ENCODE peak calls at places on chromosomes 3 and 15, in seven cellular contexts. A is right cardiac atrium, N is stomach, O is fibroblast of mammary gland, V is bronchial epithelial cell, U is testis, D is upper lobe of right lung. X is an unnamed sample.

GRCh38 chr3:196772102-196772501 is 32.4 kb downstream of the PAK2 start:
- DNase-seq in N (no peak), U (no peak), V (no peak), D (no peak), A (no peak), O (peak; percentile 14), X (no peak)

GRCh38 chr3:43373588-43373935 is 87.2 kb downstream of the SNRK start:
- DNase-seq in V (peak; percentile 10), A (no peak), U (no peak), O (no peak), N (no peak), D (no peak), X (no peak)

GRCh38 chr3:45277636-45278035 is 51.5 kb upstream of the TMEM158 start:
- DNase-seq in U (no peak), A (no peak), O (no peak), V (no peak), N (no peak), D (no peak), X (no peak)

GRCh38 chr3:57733790-57734189 is 22.3 kb upstream of the SLMAP start:
- DNase-seq in D (no peak), U (no peak), N (no peak), V (peak; percentile 30), A (no peak), O (no peak), X (no peak)

GRCh38 chr3:25429960-25430941 is 2.2 kb downstream of the RARB start:
- DNase-seq in N (no peak), V (peak; percentile 32), A (no peak), U (no peak), O (no peak), D (no peak), X (no peak)

GRCh38 chr15:31271706-31272557 is 54.7 kb upstream of the KLF13 start:
- DNase-seq in U (peak; percentile 11), V (no peak), A (no peak), D (no peak), N (peak; percentile 7), O (no peak), X (peak; percentile 27)

GRCh38 chr3:24475945-24476344 is 18.7 kb downstream of the THRB start:
- DNase-seq in O (peak; percentile 38), A (no peak), U (no peak), N (no peak), V (no peak), D (no peak), X (no peak)

GRCh38 chr3:61239871-61240270 is 11.4 kb downstream of the FHIT start:
- DNase-seq in U (no peak), D (no peak), N (peak; percentile 44), O (no peak), V (no peak), A (peak; percentile 50), X (no peak)

GRCh38 chr3:153273767-153274443 is 111.9 kb downstream of the RAP2B start:
- DNase-seq in O (peak; percentile 74), N (no peak), A (no peak), U (no peak), V (peak; percentile 82), D (no peak), X (no peak)

GRCh38 chr15:21269121-21269520 is 171.2 kb downstream of the POTEB3 start:
- DNase-seq in O (no peak), A (peak; percentile 19), N (no peak), D (peak; percentile 61), U (no peak), V (no peak), X (no peak)

GRCh38 chr15:85946986-85947385 is 132.7 kb upstream of the AGBL1 start:
- DNase-seq in D (no peak), A (no peak), V (no peak), U (no peak), O (no peak), N (no peak), X (no peak)

GRCh38 chr3:123159926-123160635 is 41.7 kb upstream of the SEC22A start:
- DNase-seq in V (no peak), A (no peak), N (no peak), U (no peak), O (peak; percentile 80), D (no peak), X (no peak)

GRCh38 chr3:121295966-121296365 is 249.8 kb downstream of the POLQ start:
- DNase-seq in U (no peak), A (no peak), D (no peak), V (peak; percentile 21), N (no peak), O (no peak), X (no peak)

GRCh38 chr3:117856354-117856753 is 1146.8 kb downstream of the TUSC7 start:
- DNase-seq in A (no peak), U (no peak), D (no peak), N (no peak), O (no peak), V (no peak), X (no peak)

GRCh38 chr3:35602395-35602936 is 36.9 kb upstream of the ARPP21 start:
- DNase-seq in A (no peak), N (no peak), O (no peak), D (no peak), V (no peak), U (no peak), X (no peak)

GRCh38 chr15:99130765-99131440 is 26.0 kb downstream of the SYNM start:
- DNase-seq in O (no peak), V (no peak), A (no peak), N (no peak), U (peak; percentile 10), D (no peak), X (no peak)

GRCh38 chr15:89067751-89068150 is 20.5 kb upstream of the ABHD2 start:
- DNase-seq in V (peak; percentile 54), N (no peak), O (peak; percentile 66), U (no peak), D (no peak), A (no peak), X (no peak)

GRCh38 chr3:58659051-58659675 is 7.4 kb downstream of the FAM3D start:
- DNase-seq in O (peak; percentile 50), U (peak; percentile 54), V (peak; percentile 15), N (peak; percentile 75), D (no peak), A (peak; percentile 63), X (no peak)

GRCh38 chr3:58664611-58665010 is 2.0 kb downstream of the FAM3D start:
- DNase-seq in D (no peak), A (no peak), V (no peak), O (no peak), U (no peak), N (no peak), X (no peak)

GRCh38 chr3:48982016-48982415 is 8.0 kb upstream of the P4HTM start:
- DNase-seq in N (no peak), V (no peak), U (no peak), O (no peak), A (no peak), D (no peak), X (no peak)

GRCh38 chr3:131743126-131743525 is 240.4 kb upstream of the MRPL3 start:
- DNase-seq in V (no peak), D (no peak), U (no peak), O (no peak), N (no peak), A (no peak), X (no peak)

GRCh38 chr3:154952538-154952937 is 127.6 kb upstream of the MME start:
- DNase-seq in O (peak; percentile 32), D (no peak), V (no peak), U (no peak), N (no peak), A (no peak), X (no peak)

GRCh38 chr15:39963806-39964205 is 29.9 kb downstream of the EIF2AK4 start:
- DNase-seq in U (no peak), N (no peak), A (no peak), V (no peak), D (no peak), O (no peak), X (no peak)

GRCh38 chr15:39969002-39969394 is 35.1 kb downstream of the EIF2AK4 start:
- DNase-seq in A (no peak), N (no peak), D (no peak), V (no peak), O (no peak), U (no peak), X (no peak)

GRCh38 chr15:39969871-39970270 is 36.0 kb downstream of the EIF2AK4 start:
- DNase-seq in V (peak; percentile 92), O (peak; percentile 60), A (peak; percentile 85), D (peak; percentile 78), N (peak; percentile 61), U (no peak), X (no peak)

GRCh38 chr15:39966521-39966920 is 32.6 kb downstream of the EIF2AK4 start:
- DNase-seq in U (no peak), N (no peak), V (no peak), D (no peak), A (no peak), O (no peak), X (no peak)

GRCh38 chr15:39968273-39969001 is 34.5 kb downstream of the EIF2AK4 start:
- DNase-seq in O (no peak), N (no peak), V (no peak), U (no peak), A (no peak), D (no peak), X (no peak)
- H3K4me3 ChIP-seq in O (no peak overlapping the region), N (no peak overlapping the region), V (no peak overlapping the region), U (no peak overlapping the region), A (no peak overlapping the region), D (no peak overlapping the region), X (no peak overlapping the region)

GRCh38 chr3:1883489-1883888 is 215.2 kb upstream of the CNTN4 start:
- DNase-seq in A (no peak), O (no peak), U (no peak), D (no peak), N (no peak), V (no peak), X (no peak)
- H3K4me3 ChIP-seq in A (no peak overlapping the region), O (no peak overlapping the region), U (no peak overlapping the region), D (no peak overlapping the region), N (no peak overlapping the region), V (no peak overlapping the region), X (no peak overlapping the region)

DNA sequence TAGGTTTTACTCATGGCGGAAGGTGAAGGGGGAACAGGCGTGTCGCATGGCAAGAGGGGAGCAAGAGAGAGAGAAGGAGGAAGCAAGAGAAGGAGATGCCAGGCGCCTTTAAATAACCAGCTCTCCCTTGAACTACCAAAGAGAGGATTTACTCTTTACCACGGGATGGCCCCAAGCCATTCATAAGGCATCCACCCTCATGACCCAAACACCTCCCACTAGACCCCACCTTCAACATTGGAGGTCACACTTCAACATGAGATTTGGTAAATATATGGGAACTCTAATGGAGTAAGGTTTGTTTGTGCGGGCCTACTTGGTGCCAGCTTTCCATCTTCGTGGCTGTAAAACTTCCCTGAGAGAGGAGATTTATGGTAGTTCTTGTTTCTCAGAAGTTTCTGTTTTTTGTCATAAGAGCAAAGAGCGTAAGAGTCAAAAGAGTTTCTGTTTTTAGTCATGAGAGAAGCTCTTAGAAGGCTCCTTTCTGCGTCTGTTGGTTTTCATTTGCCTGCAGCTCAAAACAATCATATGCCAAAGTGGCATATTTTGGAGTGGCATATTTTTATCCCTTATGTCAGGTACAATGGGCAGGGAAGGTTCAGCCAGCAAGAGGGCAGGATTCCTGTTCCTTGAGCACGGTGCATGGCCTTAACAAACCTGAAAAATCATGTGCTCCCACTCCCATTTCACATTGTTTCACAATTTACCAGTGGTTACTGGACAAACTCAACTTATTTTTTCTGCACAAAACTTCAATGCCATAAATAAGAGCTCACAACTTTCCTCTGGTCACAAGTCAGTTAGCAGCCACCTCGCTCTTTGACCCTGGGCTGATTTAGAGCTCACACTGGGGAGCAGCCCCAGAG is 12.5 kb downstream of the PML start:
- DNase-seq in N (no peak), V (no peak), O (no peak), D (no peak), A (no peak), U (no peak), X (no peak)
- H3K4me3 ChIP-seq in N (no peak overlapping the region), V (no peak overlapping the region), O (no peak overlapping the region), D (no peak overlapping the region), A (no peak overlapping the region), U (no peak overlapping the region), X (no peak overlapping the region)

GRCh38 chr15:51342249-51342999 is 969 bp downstream of the GLDN start:
- DNase-seq in N (no peak), A (no peak), D (no peak), V (no peak), U (no peak), O (no peak), X (no peak)
- H3K4me3 ChIP-seq in N (peak overlapping the region; percentile 45), A (peak overlapping the region; percentile 26), D (peak overlapping the region; percentile 51), V (no peak overlapping the region), U (peak overlapping the region; percentile 13), O (peak overlapping the region; percentile 36), X (no peak overlapping the region)

X was measured in CD8-positive, alpha-beta memory T cell.